ENCODE peak calls at places on chromosomes 5 and 9, in four cellular contexts. C is SK-N-SH, P is HCT116, Y is K562. V is an unnamed sample.
A peak's percentile ranks its signal among the peaks of the same experiment; 100 is the strongest.

GRCh38 chr5:175617447-175617846 is 40.4 kb upstream of the HRH2 start:
- DNase-seq in C (no peak), P (no peak), Y (peak; percentile 15), V (no peak)

GRCh38 chr9:37924538-37924937 is 20.6 kb upstream of the SLC25A51 start:
- DNase-seq in C (no peak), P (no peak), Y (no peak), V (no peak)

GRCh38 chr5:83433891-83434290 is 37.7 kb upstream of the VCAN start:
- DNase-seq in C (no peak), P (no peak), Y (no peak), V (no peak)

GRCh38 chr9:17004500-17004899 is 130.3 kb upstream of the CNTLN start:
- DNase-seq in C (no peak), P (no peak), Y (no peak), V (no peak)

GRCh38 chr5:36932056-36932455 is 55.5 kb downstream of the NIPBL start:
- DNase-seq in C (no peak), P (no peak), Y (no peak), V (no peak)

GRCh38 chr5:112183103-112183634 is 235.9 kb downstream of the EPB41L4A start:
- DNase-seq in C (no peak), P (peak; percentile 54), Y (no peak), V (no peak)

GRCh38 chr5:151115272-151115905 is 34.6 kb upstream of the TNIP1 start:
- DNase-seq in C (peak; percentile 83), P (peak; percentile 32), Y (peak; percentile 79), V (peak; percentile 32)

GRCh38 chr5:86684222-86684621 is 66.5 kb downstream of the COX7C start:
- DNase-seq in C (no peak), P (no peak), Y (no peak), V (no peak)

GRCh38 chr9:109355564-109356297 is 34.9 kb upstream of the EPB41L4B start:
- DNase-seq in C (no peak), P (no peak), Y (no peak), V (no peak)

GRCh38 chr9:127140842-127141675 is 18.6 kb upstream of the ANGPTL2 start:
- DNase-seq in C (no peak), P (no peak), Y (no peak), V (no peak)

GRCh38 chr9:127142291-127142690 is 19.9 kb upstream of the ANGPTL2 start:
- DNase-seq in C (no peak), P (no peak), Y (no peak), V (no peak)

GRCh38 chr9:127142931-127143464 is 20.6 kb upstream of the ANGPTL2 start:
- DNase-seq in C (no peak), P (no peak), Y (no peak), V (no peak)

GRCh38 chr9:127144670-127145458 is 22.4 kb upstream of the ANGPTL2 start:
- DNase-seq in C (no peak), P (no peak), Y (peak; percentile 32), V (no peak)

GRCh38 chr9:127143920-127144465 is 21.6 kb upstream of the ANGPTL2 start:
- DNase-seq in C (no peak), P (no peak), Y (no peak), V (no peak)
- TF ChIP-seq ELF1 in C (no peak), P (no peak), Y (no peak), V (no peak)

GRCh38 chr5:142319105-142319504 is 5.7 kb downstream of the SPRY4 start:
- DNase-seq in C (no peak), P (no peak), Y (no peak), V (no peak)

GRCh38 chr5:142319560-142320426 is 5.0 kb downstream of the SPRY4 start:
- DNase-seq in C (no peak), P (no peak), Y (no peak), V (no peak)

GRCh38 chr5:142322403-142322746 is 2.4 kb downstream of the SPRY4 start:
- DNase-seq in C (no peak), P (no peak), Y (no peak), V (no peak)

GRCh38 chr5:142320427-142320732 is 4.4 kb downstream of the SPRY4 start:
- DNase-seq in C (no peak), P (no peak), Y (no peak), V (peak; percentile 80)

DNA sequence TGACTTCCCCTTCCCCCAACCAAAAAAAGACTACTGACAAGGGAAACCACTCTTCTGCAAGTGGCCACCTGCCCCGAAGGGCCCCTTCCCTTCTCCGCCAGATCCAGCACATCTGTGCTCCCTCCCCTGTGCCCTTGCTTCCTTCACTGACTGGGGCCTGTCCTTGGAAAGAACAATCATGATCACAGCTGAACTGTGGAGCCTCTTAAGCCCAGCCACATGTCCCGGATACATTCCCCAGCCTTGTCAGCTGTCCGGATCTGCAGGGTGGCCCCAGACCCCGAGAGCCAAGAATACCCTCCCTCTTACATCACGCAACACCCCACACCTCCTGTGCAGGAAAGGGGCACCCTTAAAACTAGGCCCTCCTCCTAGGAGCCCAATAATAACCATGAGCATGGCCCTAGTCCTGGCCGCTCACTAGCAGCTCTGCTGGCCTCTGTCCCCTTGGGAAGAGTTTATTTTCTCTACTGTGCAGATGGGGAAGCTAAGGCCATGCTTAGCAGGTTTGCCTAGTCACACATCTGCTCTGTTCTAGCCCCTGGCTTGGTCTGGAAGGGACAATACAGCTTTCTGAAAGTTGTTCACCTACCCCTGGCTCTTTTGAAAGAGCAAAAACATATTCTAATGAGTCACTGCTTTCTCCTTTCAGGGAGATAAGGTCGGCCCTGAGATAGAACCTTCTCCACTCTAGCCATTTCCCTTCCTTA is 3.8 kb downstream of the SPRY4 start:
- DNase-seq in C (peak; percentile 52), P (no peak), Y (peak; percentile 49), V (no peak)
- TF ChIP-seq ELF1 in C (no peak), P (no peak), Y (no peak), V (no peak)

GRCh38 chr9:12819436-12820185 is 44.8 kb downstream of the LURAP1L start:
- DNase-seq in C (no peak), P (peak; percentile 28), Y (peak; percentile 11), V (peak; percentile 53)
- TF ChIP-seq ELF1 in C (no peak), P (no peak), Y (no peak), V (no peak)

GRCh38 chr5:158758666-158759065 is 341.1 kb downstream of the EBF1 start:
- DNase-seq in C (no peak), P (no peak), Y (no peak), V (no peak)
- TF ChIP-seq ELF1 in C (no peak), P (no peak), Y (no peak), V (no peak)

GRCh38 chr5:140240987-140241706 is 61.8 kb downstream of the PFDN1 start:
- DNase-seq in C (peak; percentile 85), P (peak; percentile 69), Y (peak; percentile 76), V (peak; percentile 79)
- TF ChIP-seq ELF1 in C (no peak), P (no peak), Y (no peak), V (no peak)

GRCh38 chr9:75454043-75454442 is 365.7 kb downstream of the OSTF1 start:
- DNase-seq in C (no peak), P (no peak), Y (no peak), V (no peak)

GRCh38 chr9:75457474-75458011 is 369.2 kb downstream of the OSTF1 start:
- DNase-seq in C (no peak), P (no peak), Y (no peak), V (no peak)

GRCh38 chr9:75454891-75455290 is 366.6 kb downstream of the OSTF1 start:
- DNase-seq in C (no peak), P (no peak), Y (no peak), V (no peak)

GRCh38 chr9:75452512-75452911 is 364.2 kb downstream of the OSTF1 start:
- DNase-seq in C (no peak), P (no peak), Y (no peak), V (no peak)

GRCh38 chr9:75455444-75455921 is 367.2 kb downstream of the OSTF1 start:
- DNase-seq in C (no peak), P (no peak), Y (no peak), V (no peak)
- TF ChIP-seq ELF1 in C (no peak), P (no peak), Y (no peak), V (no peak)

V was measured in HepG2.